ENCODE peak calls at places on chromosomes 2 and 18, in seven cellular contexts. C is left lung, M is left cardiac atrium, U is aorta, I is KBM-7, O is posterior vena cava, F is T-helper 1 cell. G is an unnamed sample.

GRCh38 chr18:6729247-6730091 is at the start of gene ARHGAP28:
- DNase-seq in C (peak), M (peak), U (peak), I (peak), O (peak), F (no peak), G (peak)

GRCh38 chr2:239644016-239644415 is 243.2 kb upstream of the HDAC4 start:
- DNase-seq in C (no peak), M (no peak), U (no peak), I (peak), O (peak), F (no peak), G (no peak)

GRCh38 chr2:106812377-106812776 is 73.6 kb downstream of the ST6GAL2 start:
- DNase-seq in C (no peak), M (no peak), U (no peak), I (no peak), O (no peak), F (no peak), G (no peak)

GRCh38 chr18:26233208-26233607 is 7.0 kb downstream of the TAF4B start:
- DNase-seq in C (no peak), M (no peak), U (no peak), I (no peak), O (no peak), F (no peak), G (no peak)

GRCh38 chr18:5972298-5972697 is 77.0 kb upstream of the TMEM200C start:
- DNase-seq in C (no peak), M (peak), U (no peak), I (no peak), O (no peak), F (no peak), G (no peak)

GRCh38 chr2:72917138-72917874 is at the start of gene EMX1:
- DNase-seq in C (peak), M (no peak), U (peak), I (peak), O (no peak), F (no peak), G (no peak)

GRCh38 chr2:98806266-98806697 is 75.3 kb upstream of the MGAT4A start:
- DNase-seq in C (peak), M (peak), U (peak), I (no peak), O (no peak), F (no peak), G (peak)

GRCh38 chr2:9877026-9877425 is 33.8 kb downstream of the TAF1B start:
- DNase-seq in C (no peak), M (no peak), U (no peak), I (no peak), O (no peak), F (no peak), G (no peak)

GRCh38 chr18:72867721-72868665 is at the start of gene NETO1:
- DNase-seq in C (no peak), M (no peak), U (no peak), I (no peak), O (no peak), F (no peak), G (no peak)

GRCh38 chr18:62412248-62412979 is 87.3 kb downstream of the TNFRSF11A start:
- DNase-seq in C (no peak), M (no peak), U (no peak), I (no peak), O (no peak), F (no peak), G (no peak)

GRCh38 chr18:10432781-10433180 is 21.7 kb upstream of the APCDD1 start:
- DNase-seq in C (no peak), M (no peak), U (no peak), I (no peak), O (no peak), F (no peak), G (no peak)